ENCODE peak calls at places on chromosomes 11 and 22, in five cellular contexts. O is memory B cell, N is PC-3, P is naive B cell, Z is heart left ventricle. M is an unnamed sample.

GRCh38 chr11:73950869-73951710 is at the start of gene DNAJB13:
- DNase-seq in Z (no peak), P (peak; percentile 44), N (peak; percentile 70), O (no peak), M (peak; percentile 63)

GRCh38 chr11:134529212-134530096 is 117.4 kb upstream of the B3GAT1 start:
- DNase-seq in Z (peak; percentile 8), N (no peak), P (no peak), O (no peak), M (no peak)

GRCh38 chr11:1749020-1749758 is 1.2 kb downstream of the IFITM10 start:
- DNase-seq in N (no peak), P (no peak), Z (no peak), O (no peak), M (no peak)

GRCh38 chr11:47270331-47271271 is 668 bp downstream of the MADD start:
- DNase-seq in O (no peak), P (peak; percentile 15), Z (peak; percentile 46), N (peak; percentile 49), M (peak; percentile 55)

GRCh38 chr22:49951986-49952896 is 8.3 kb upstream of the PIM3 start:
- DNase-seq in Z (no peak), N (peak; percentile 36), O (no peak), P (no peak), M (no peak)

GRCh38 chr22:31081963-31082605 is 966 bp downstream of the SMTN start:
- DNase-seq in Z (no peak), P (no peak), N (peak; percentile 69), O (no peak), M (no peak)

GRCh38 chr22:40534379-40535188 is 101.9 kb downstream of the MRTFA start:
- DNase-seq in O (no peak), N (peak; percentile 39), P (no peak), Z (no peak), M (no peak)

GRCh38 chr11:74746868-74747267 is 1.8 kb upstream of the RNF169 start:
- DNase-seq in O (no peak), N (no peak), Z (no peak), P (no peak), M (no peak)

GRCh38 chr11:120109531-120109930 is 28.4 kb downstream of the TRIM29 start:
- DNase-seq in P (no peak), N (no peak), Z (no peak), O (no peak), M (no peak)

GRCh38 chr11:11370263-11371060 is 17.4 kb upstream of the CSNK2A3 start:
- DNase-seq in O (no peak), Z (no peak), P (no peak), N (no peak), M (no peak)

GRCh38 chr11:36056160-36056751 is 112.4 kb downstream of the LDLRAD3 start:
- DNase-seq in N (peak; percentile 65), P (no peak), Z (no peak), O (no peak), M (no peak)

GRCh38 chr11:72037554-72038311 is 39.0 kb downstream of the IL18BP start:
- DNase-seq in N (no peak), Z (no peak), P (no peak), O (no peak), M (peak; percentile 89)

GRCh38 chr11:76243648-76244285 is 37.5 kb upstream of the WNT11 start:
- DNase-seq in P (no peak), O (no peak), Z (no peak), N (no peak), M (no peak)

GRCh38 chr11:78080084-78080817 is 589 bp upstream of the NDUFC2 start:
- DNase-seq in Z (no peak), N (no peak), O (no peak), P (no peak), M (no peak)

GRCh38 chr11:2867722-2868548 is 17.6 kb downstream of the CDKN1C start:
- DNase-seq in N (no peak), Z (no peak), P (no peak), O (no peak), M (no peak)

GRCh38 chr22:47213571-47214230 is 451.3 kb downstream of the TBC1D22A start:
- DNase-seq in Z (no peak), P (peak; percentile 29), N (peak; percentile 61), O (peak; percentile 60), M (peak; percentile 46)

GRCh38 chr22:42265321-42265720 is 5.1 kb downstream of the TCF20 start:
- DNase-seq in O (no peak), N (no peak), Z (no peak), P (no peak), M (no peak)

GRCh38 chr11:7637447-7638157 is 35.7 kb downstream of the CYB5R2 start:
- DNase-seq in O (no peak), Z (peak; percentile 37), N (peak; percentile 20), P (no peak), M (no peak)

GRCh38 chr22:20039683-20040325 is 18.9 kb downstream of the TANGO2 start:
- DNase-seq in Z (no peak), O (no peak), P (no peak), N (no peak), M (no peak)

M was measured in OCI-LY7.